ENCODE peak calls at places on chromosomes 13 and 19, in eight cellular contexts. M is AG04450; R is WTC11; A is left lung; Y is activated CD4-positive, alpha-beta T cell treated with anti-CD3 and anti-CD28 coated beads, Interleukin-2, amount 50 U/mL, for 1 hour; J is skeletal muscle cell; S is RWPE1; H is posterior cingulate gyrus. P is an unnamed sample.
A peak's percentile ranks its signal among the peaks of the same experiment; 100 is the strongest.

GRCh38 chr19:16143399-16144215 is at the start of gene HSH2D:
- DNase-seq in S (peak; percentile 52), R (peak; percentile 73), H (no peak), Y (peak; percentile 79), M (no peak), A (peak; percentile 90), J (no peak), P (no peak)

GRCh38 chr19:43725468-43725867 is 9.6 kb downstream of the IRGC start:
- DNase-seq in A (no peak), M (no peak), R (no peak), S (no peak), Y (no peak), H (no peak), J (no peak), P (no peak)

GRCh38 chr19:2550431-2551171 is 74.7 kb downstream of the GADD45B start:
- DNase-seq in M (no peak), S (no peak), R (no peak), Y (no peak), J (no peak), H (no peak), A (peak; percentile 35), P (no peak)

GRCh38 chr19:34351382-34351802 is 13.6 kb upstream of the GPI start:
- DNase-seq in M (no peak), A (no peak), H (no peak), R (no peak), S (no peak), Y (peak; percentile 5), J (no peak), P (no peak)

GRCh38 chr13:49995535-49996165 is 1.2 kb upstream of the TRIM13 start:
- DNase-seq in M (no peak), S (no peak), J (no peak), R (no peak), Y (no peak), H (no peak), A (no peak), P (peak; percentile 12)

GRCh38 chr19:4075373-4075772 is 8.7 kb upstream of the ZBTB7A start:
- DNase-seq in R (no peak), M (no peak), H (no peak), Y (no peak), J (no peak), S (no peak), A (peak; percentile 83), P (peak; percentile 26)

GRCh38 chr13:79361299-79361698 is 44.8 kb downstream of the RBM26 start:
- DNase-seq in J (peak; percentile 22), S (no peak), H (no peak), R (no peak), A (no peak), Y (no peak), M (no peak), P (no peak)

GRCh38 chr13:80630685-80631121 is 289.8 kb upstream of the SPRY2 start:
- DNase-seq in R (no peak), M (no peak), A (no peak), S (no peak), J (peak; percentile 86), Y (no peak), H (no peak), P (no peak)

GRCh38 chr19:34408421-34408820 is 4.2 kb downstream of the PDCD2L start:
- DNase-seq in M (no peak), A (peak; percentile 6), S (no peak), H (no peak), J (no peak), R (no peak), Y (no peak), P (no peak)

GRCh38 chr19:50739841-50740426 is 16.8 kb downstream of the CLEC11A start:
- DNase-seq in H (no peak), R (peak; percentile 71), Y (no peak), M (no peak), J (no peak), S (no peak), A (no peak), P (no peak)

GRCh38 chr13:32791545-32792172 is 205.4 kb downstream of the PDS5B start:
- DNase-seq in H (no peak), R (no peak), Y (no peak), S (no peak), M (no peak), J (no peak), A (no peak), P (peak; percentile 22)

GRCh38 chr13:20272571-20273171 is 40.6 kb upstream of the GJB6 start:
- DNase-seq in Y (no peak), A (no peak), J (no peak), H (no peak), R (no peak), S (no peak), M (no peak), P (no peak)

GRCh38 chr19:3184847-3185481 is 766 bp upstream of the NCLN start:
- DNase-seq in J (peak; percentile 28), S (peak; percentile 31), H (peak; percentile 83), M (no peak), R (peak; percentile 56), A (peak; percentile 79), Y (peak; percentile 68), P (no peak)

GRCh38 chr19:8004723-8005513 is 523 bp downstream of the ELAVL1 start:
- DNase-seq in H (no peak), M (no peak), R (no peak), A (no peak), Y (peak; percentile 6), S (no peak), J (no peak), P (peak; percentile 35)

GRCh38 chr13:60453490-60453889 is 56.5 kb downstream of the TDRD3 start:
- DNase-seq in M (no peak), J (no peak), A (no peak), Y (no peak), R (no peak), S (no peak), H (no peak), P (peak; percentile 8)

GRCh38 chr19:2329162-2329505 is 650 bp downstream of the SPPL2B start:
- DNase-seq in J (no peak), S (no peak), R (no peak), A (no peak), H (no peak), Y (no peak), M (no peak), P (no peak)

GRCh38 chr13:51315658-51316057 is 23.8 kb upstream of the SERPINE3 start:
- DNase-seq in J (peak; percentile 56), M (no peak), Y (no peak), A (no peak), H (no peak), S (no peak), R (no peak), P (peak; percentile 4)

GRCh38 chr19:39137131-39137530 is 11.5 kb downstream of the PAK4 start:
- DNase-seq in R (no peak), A (no peak), J (no peak), S (no peak), M (no peak), H (no peak), Y (no peak), P (no peak)

GRCh38 chr19:32830231-32831014 is 39.1 kb downstream of the SLC7A9 start:
- DNase-seq in H (no peak), A (no peak), Y (no peak), S (no peak), J (peak; percentile 24), M (peak; percentile 6), R (no peak), P (peak; percentile 88)

GRCh38 chr13:33550885-33551284 is 265.3 kb upstream of the STARD13 start:
- DNase-seq in R (no peak), J (no peak), M (no peak), A (no peak), Y (no peak), S (no peak), H (no peak), P (no peak)

GRCh38 chr19:10863107-10863700 is 8.1 kb upstream of the CARM1 start:
- DNase-seq in Y (no peak), M (no peak), A (peak; percentile 69), S (no peak), J (no peak), R (no peak), H (no peak), P (peak; percentile 64)

GRCh38 chr19:45677351-45678230 is 9.6 kb downstream of the GIPR start:
- DNase-seq in H (peak; percentile 68), J (no peak), A (peak; percentile 91), M (no peak), R (peak; percentile 98), Y (peak; percentile 84), S (peak; percentile 87), P (peak; percentile 87)

GRCh38 chr19:54587026-54587425 is 6.4 kb upstream of the LILRA1 start:
- DNase-seq in J (no peak), M (no peak), R (no peak), A (no peak), S (no peak), Y (no peak), H (no peak), P (no peak)

GRCh38 chr19:30882411-30883005 is 466.7 kb downstream of the TSHZ3 start:
- DNase-seq in M (no peak), H (no peak), S (no peak), R (no peak), A (no peak), Y (no peak), J (no peak), P (no peak)

GRCh38 chr13:109778102-109778542 is 8.3 kb downstream of the IRS2 start:
- DNase-seq in R (no peak), A (no peak), S (no peak), H (no peak), J (no peak), M (no peak), Y (no peak), P (peak; percentile 54)